ENCODE peak calls at places on chromosomes 16 and 17, in eight cellular contexts. M is RCC 7860; B is activated T-cell treated with anti-CD3 and anti-CD28 coated beads, Interleukin-2, amount 50 U/mL, for 72 hours; H is AG09319; W is stimulated activated naive CD4-positive, alpha-beta T cell; A is brain microvascular endothelial cell; L is stimulated activated CD8-positive, alpha-beta memory T cell treated with anti-CD3 and anti-CD28 coated beads, Interleukin-15, amount 100 ng/mL, for 24 hours; Y is stimulated activated CD4-positive, alpha-beta T cell treated with anti-CD3 and anti-CD28 coated beads, Interleukin-1b, Interleukin-23, amount 100 ng/mL, for 1 hour. Z is an unnamed sample.

GRCh38 chr16:3576211-3576610 is 992 bp downstream of the NLRC3 start:
- DNase-seq in Y (no peak), B (peak; percentile 43), M (no peak), W (no peak), H (no peak), L (no peak), A (no peak), Z (no peak)

GRCh38 chr17:31598921-31599571 is 207.6 kb downstream of the RAB11FIP4 start:
- DNase-seq in H (no peak), A (no peak), M (no peak), Y (no peak), B (no peak), L (no peak), W (no peak), Z (no peak)

GRCh38 chr16:10619271-10619849 is 39.0 kb upstream of the EMP2 start:
- DNase-seq in W (no peak), H (no peak), L (no peak), M (no peak), Y (no peak), A (no peak), B (peak; percentile 25), Z (no peak)

GRCh38 chr16:4653981-4654380 is 29.4 kb downstream of the MGRN1 start:
- DNase-seq in B (no peak), L (no peak), M (peak; percentile 70), A (no peak), Y (no peak), H (no peak), W (no peak), Z (no peak)

GRCh38 chr17:16406742-16407674 is 8.4 kb upstream of the TRPV2 start:
- DNase-seq in H (no peak), B (no peak), M (no peak), Y (no peak), W (no peak), L (no peak), A (no peak), Z (no peak)

GRCh38 chr17:61338000-61338864 is 61.4 kb upstream of the TBX2 start:
- DNase-seq in Y (no peak), L (no peak), A (peak; percentile 84), W (no peak), B (no peak), M (peak; percentile 97), H (peak; percentile 57), Z (no peak)

GRCh38 chr16:85910854-85911247 is 11.9 kb downstream of the IRF8 start:
- DNase-seq in L (no peak), M (no peak), Y (no peak), A (no peak), W (no peak), H (no peak), B (no peak), Z (no peak)

GRCh38 chr17:77378318-77379064 is 237.7 kb downstream of the SEC14L1 start:
- DNase-seq in L (no peak), A (no peak), W (no peak), Y (no peak), M (no peak), H (no peak), B (no peak), Z (no peak)

GRCh38 chr17:77304051-77304745 is 163.4 kb downstream of the SEC14L1 start:
- DNase-seq in H (no peak), M (no peak), W (no peak), A (no peak), Y (no peak), B (no peak), L (no peak), Z (no peak)

GRCh38 chr16:71504901-71505300 is 15.8 kb upstream of the ZNF19 start:
- DNase-seq in H (no peak), A (no peak), L (no peak), Y (no peak), B (no peak), M (no peak), W (no peak), Z (no peak)

GRCh38 chr17:17481860-17482259 is 5.1 kb downstream of the MED9 start:
- DNase-seq in H (no peak), L (no peak), B (no peak), A (no peak), M (no peak), Y (no peak), W (no peak), Z (no peak)

GRCh38 chr17:1110844-1111598 is 68.8 kb downstream of the ABR start:
- DNase-seq in B (no peak), W (no peak), H (no peak), L (no peak), M (peak; percentile 91), Y (no peak), A (peak; percentile 85), Z (no peak)

GRCh38 chr17:73696251-73696650 is 52.0 kb upstream of the SDK2 start:
- DNase-seq in W (no peak), H (no peak), Y (no peak), M (no peak), A (no peak), B (no peak), L (no peak), Z (no peak)

GRCh38 chr16:85523602-85524364 is 89.3 kb upstream of the GSE1 start:
- DNase-seq in A (peak; percentile 32), Y (no peak), M (peak; percentile 51), H (no peak), B (no peak), L (no peak), W (no peak), Z (peak; percentile 66)

GRCh38 chr17:4499431-4500187 is 928 bp downstream of the SPNS2 start:
- DNase-seq in Y (no peak), W (peak; percentile 27), H (no peak), M (no peak), B (peak; percentile 23), L (no peak), A (no peak), Z (peak; percentile 17)

GRCh38 chr17:284676-285355 is 67.8 kb downstream of the RPH3AL start:
- DNase-seq in W (no peak), L (no peak), A (no peak), M (no peak), Y (no peak), B (no peak), H (no peak), Z (no peak)

GRCh38 chr17:29127840-29128239 is 52.4 kb downstream of the MYO18A start:
- DNase-seq in H (no peak), B (no peak), L (no peak), M (no peak), W (no peak), Y (no peak), A (no peak), Z (no peak)

GRCh38 chr16:53159781-53160436 is 105.1 kb downstream of the CHD9 start:
- DNase-seq in B (peak; percentile 11), M (peak; percentile 16), W (peak; percentile 43), L (no peak), H (peak; percentile 32), Y (no peak), A (peak; percentile 15), Z (peak; percentile 40)

GRCh38 chr17:62627219-62627903 is at the start of gene MRC2:
- DNase-seq in Y (no peak), H (no peak), W (no peak), M (peak; percentile 57), L (no peak), A (peak; percentile 84), B (peak; percentile 44), Z (peak; percentile 69)

GRCh38 chr17:64739316-64740058 is 77.4 kb upstream of the SMURF2 start:
- DNase-seq in W (no peak), Y (no peak), M (no peak), B (no peak), L (no peak), H (no peak), A (no peak), Z (no peak)

GRCh38 chr17:45147581-45148182 is 593 bp upstream of the HEXIM1 start:
- DNase-seq in M (peak; percentile 83), H (peak; percentile 91), W (peak; percentile 92), Y (peak; percentile 41), L (peak; percentile 57), B (peak; percentile 82), A (peak; percentile 86), Z (peak; percentile 57)

GRCh38 chr17:10527419-10527818 is 9.1 kb upstream of the MYH1 start:
- DNase-seq in M (no peak), W (no peak), L (no peak), Y (no peak), B (no peak), A (no peak), H (no peak), Z (no peak)

GRCh38 chr16:54454616-54455015 is 168.0 kb upstream of the IRX3 start:
- DNase-seq in M (no peak), B (no peak), A (no peak), Y (no peak), W (no peak), H (no peak), L (no peak), Z (no peak)